ENCODE peak calls at places on chromosomes 3 and 15, in six cellular contexts. H is neural progenitor cell, M is HL-60, Y is heart left ventricle, F is GM12864, S is kidney. P is an unnamed sample.

GRCh38 chr3:10164546-10165393 is at the start of gene IRAK2:
- DNase-seq in H (peak; percentile 85), M (no peak), Y (peak; percentile 88), F (no peak), S (peak; percentile 93), P (peak; percentile 72)

GRCh38 chr15:57427367-57427821 is 51.1 kb downstream of the CGNL1 start:
- DNase-seq in H (peak; percentile 58), M (no peak), Y (no peak), F (no peak), S (no peak), P (no peak)

GRCh38 chr15:45442497-45443135 is 64.3 kb upstream of the GATM start:
- DNase-seq in H (no peak), M (no peak), Y (no peak), F (no peak), S (no peak), P (no peak)

GRCh38 chr15:51491941-51492340 is 130.6 kb downstream of the DMXL2 start:
- DNase-seq in H (no peak), M (no peak), Y (no peak), F (no peak), S (no peak), P (no peak)

GRCh38 chr15:70258369-70259029 is 160.8 kb upstream of the TLE3 start:
- DNase-seq in H (no peak), M (no peak), Y (no peak), F (peak; percentile 29), S (peak; percentile 75), P (peak; percentile 53)

GRCh38 chr3:128500556-128500955 is 7.6 kb upstream of the GATA2 start:
- DNase-seq in H (no peak), M (no peak), Y (no peak), F (no peak), S (no peak), P (no peak)

GRCh38 chr3:189295089-189295488 is 123.3 kb downstream of the TPRG1 start:
- DNase-seq in H (no peak), M (no peak), Y (no peak), F (no peak), S (no peak), P (no peak)

GRCh38 chr3:194575484-194576210 is 57.6 kb downstream of the TMEM44 start:
- DNase-seq in H (no peak), M (peak; percentile 66), Y (no peak), F (no peak), S (peak; percentile 37), P (no peak)

GRCh38 chr3:153089620-153090019 is 72.4 kb upstream of the RAP2B start:
- DNase-seq in H (no peak), M (no peak), Y (no peak), F (no peak), S (no peak), P (no peak)

GRCh38 chr15:31457631-31458526 is 131.2 kb downstream of the KLF13 start:
- DNase-seq in H (peak; percentile 25), M (no peak), Y (no peak), F (no peak), S (peak; percentile 83), P (no peak)

GRCh38 chr15:69841046-69841828 is 256.5 kb downstream of the TLE3 start:
- DNase-seq in H (no peak), M (no peak), Y (no peak), F (no peak), S (peak; percentile 52), P (no peak)

GRCh38 chr15:80514071-80514780 is 110.0 kb downstream of the ARNT2 start:
- DNase-seq in H (no peak), M (no peak), Y (no peak), F (no peak), S (no peak), P (no peak)

GRCh38 chr15:78768096-78768495 is 43.2 kb downstream of the ADAMTS7 start:
- DNase-seq in H (no peak), M (no peak), Y (peak; percentile 48), F (no peak), S (peak; percentile 43), P (no peak)

GRCh38 chr3:135040321-135041110 is 245.5 kb downstream of the EPHB1 start:
- DNase-seq in H (peak; percentile 50), M (no peak), Y (no peak), F (no peak), S (no peak), P (no peak)

GRCh38 chr3:141576744-141577052 is 89.9 kb downstream of the RASA2 start:
- DNase-seq in H (no peak), M (no peak), Y (no peak), F (no peak), S (no peak), P (no peak)

GRCh38 chr15:27683126-27683525 is 416.0 kb downstream of the OCA2 start:
- DNase-seq in H (no peak), M (no peak), Y (no peak), F (no peak), S (no peak), P (no peak)

GRCh38 chr3:183537295-183537730 is 18.2 kb downstream of the KLHL6 start:
- DNase-seq in H (no peak), M (peak; percentile 85), Y (no peak), F (no peak), S (no peak), P (no peak)

GRCh38 chr3:138781012-138781470 is 53.7 kb downstream of the PIK3CB start:
- DNase-seq in H (no peak), M (no peak), Y (no peak), F (no peak), S (no peak), P (peak; percentile 30)

GRCh38 chr3:61081554-61081953 is 169.7 kb downstream of the FHIT start:
- DNase-seq in H (no peak), M (no peak), Y (no peak), F (no peak), S (no peak), P (no peak)

DNA sequence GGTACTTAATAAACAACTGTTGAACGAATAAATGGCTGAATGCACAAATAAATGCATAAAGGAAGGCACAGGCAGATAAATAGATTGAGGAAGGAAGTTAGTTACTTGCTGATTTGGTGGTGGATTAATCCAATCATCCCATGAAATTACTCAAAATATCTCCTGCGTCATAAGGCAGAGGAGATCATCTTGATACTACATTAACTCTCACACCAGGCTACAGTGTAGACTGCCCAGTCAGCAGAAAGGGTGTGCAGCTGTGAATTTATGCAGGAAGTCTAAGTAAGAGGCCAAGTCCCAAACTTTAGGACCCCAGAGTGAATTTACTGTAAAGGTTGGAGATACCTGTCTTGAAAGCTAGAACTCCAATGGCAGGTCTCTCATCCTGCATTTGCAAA is 38.6 kb downstream of the PRICKLE2 start:
- DNase-seq in H (no peak), M (no peak), Y (no peak), F (no peak), S (no peak), P (no peak)
- H3K4me3 ChIP-seq in H (no peak overlapping the region), M (no peak overlapping the region), Y (no peak overlapping the region), F (no peak overlapping the region), S (no peak overlapping the region), P (no peak overlapping the region)

GRCh38 chr3:55013145-55013544 is 85.3 kb upstream of the LRTM1 start:
- DNase-seq in H (peak; percentile 26), M (no peak), Y (no peak), F (no peak), S (no peak), P (no peak)
- TF ChIP-seq CTCF in H (peak; percentile 30), M (no peak), Y (no peak), F (no peak), S (no peak), P (no peak)

GRCh38 chr3:43093974-43094373 is 11.9 kb downstream of the POMGNT2 start:
- DNase-seq in H (no peak), M (no peak), Y (no peak), F (no peak), S (no peak), P (no peak)

GRCh38 chr3:43094851-43095250 is 11.0 kb downstream of the POMGNT2 start:
- DNase-seq in H (peak; percentile 44), M (no peak), Y (no peak), F (no peak), S (no peak), P (no peak)

GRCh38 chr3:43094381-43094780 is 11.5 kb downstream of the POMGNT2 start:
- DNase-seq in H (peak; percentile 19), M (no peak), Y (no peak), F (no peak), S (no peak), P (no peak)

GRCh38 chr3:43091481-43091880 is 14.4 kb downstream of the POMGNT2 start:
- DNase-seq in H (no peak), M (no peak), Y (no peak), F (no peak), S (no peak), P (no peak)

GRCh38 chr3:43093006-43093405 is 12.9 kb downstream of the POMGNT2 start:
- DNase-seq in H (no peak), M (no peak), Y (no peak), F (no peak), S (no peak), P (no peak)
- H3K4me3 ChIP-seq in H (no peak overlapping the region), M (no peak overlapping the region), Y (no peak overlapping the region), F (no peak overlapping the region), S (no peak overlapping the region), P (no peak overlapping the region)

GRCh38 chr15:28935316-28935715 is 49.5 kb downstream of the APBA2 start:
- DNase-seq in H (no peak), M (peak; percentile 6), Y (no peak), F (no peak), S (peak; percentile 49), P (peak; percentile 42)
- TF ChIP-seq CTCF in H (peak; percentile 35), M (peak; percentile 25), Y (no peak), F (peak; percentile 53), S (no peak), P (peak; percentile 38)

DNA sequence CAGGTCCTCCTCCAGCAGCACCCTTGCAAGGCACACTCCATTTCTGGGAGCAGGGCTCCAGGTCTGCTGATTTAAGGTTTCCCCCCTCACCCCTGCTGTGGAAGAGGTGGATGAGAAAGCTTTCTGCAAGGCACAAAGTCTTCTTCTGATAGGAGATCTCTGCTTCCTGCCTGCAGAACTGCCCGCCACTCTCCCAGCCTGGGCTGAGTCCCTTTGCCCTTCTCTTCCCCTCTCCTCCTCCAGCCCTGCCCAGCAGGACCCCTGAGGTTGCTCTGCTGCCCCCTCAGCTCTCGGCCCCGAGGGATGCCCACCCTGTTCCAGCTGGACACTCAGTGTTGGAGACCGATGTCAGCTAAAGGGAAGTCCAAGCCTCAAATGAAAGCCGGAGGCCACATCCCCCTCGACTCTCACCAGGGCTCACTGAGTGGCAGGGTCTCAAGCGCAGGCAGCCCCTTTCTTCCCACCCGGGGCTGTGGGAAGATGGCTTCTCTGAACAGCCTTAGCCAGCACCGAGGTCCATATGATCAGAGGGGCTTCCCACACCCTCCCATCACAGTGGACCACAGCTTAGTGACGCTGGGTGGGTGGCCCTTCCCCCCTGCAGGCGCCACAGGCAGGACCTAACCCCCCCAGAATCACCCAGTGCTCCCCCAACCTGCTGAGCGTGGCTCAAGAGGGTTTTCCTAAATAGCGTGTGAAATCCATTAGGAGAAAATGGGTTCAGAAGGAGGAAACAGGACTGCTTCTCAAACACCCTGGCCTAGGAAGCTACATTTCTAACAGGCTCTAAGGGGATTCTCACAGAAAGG is 4.0 kb downstream of the ATP10A start:
- DNase-seq in H (no peak), M (no peak), Y (no peak), F (no peak), S (no peak), P (no peak)
- H3K4me3 ChIP-seq in H (no peak overlapping the region), M (no peak overlapping the region), Y (no peak overlapping the region), F (no peak overlapping the region), S (no peak overlapping the region), P (no peak overlapping the region)

GRCh38 chr3:65330072-65330471 is 642.3 kb upstream of the ADAMTS9 start:
- DNase-seq in H (no peak), M (no peak), Y (no peak), F (no peak), S (no peak), P (no peak)
- TF ChIP-seq CTCF in H (no peak), M (no peak), Y (no peak), F (no peak), S (no peak), P (no peak)

GRCh38 chr3:186209810-186210752 is 101.2 kb upstream of the ETV5 start:
- DNase-seq in H (peak; percentile 76), M (peak; percentile 36), Y (peak; percentile 74), F (no peak), S (peak; percentile 77), P (peak; percentile 16)
- H3K4me3 ChIP-seq in H (no peak overlapping the region), M (no peak overlapping the region), Y (no peak overlapping the region), F (no peak overlapping the region), S (no peak overlapping the region), P (no peak overlapping the region)

P was measured in GM12865.